ENCODE peak calls at places on chromosomes 5 and 9, in eight cellular contexts. E is stimulated activated CD4-positive, alpha-beta T cell treated with anti-CD3 and anti-CD28 coated beads, Interleukin-4, amount 100 ng/mL, for 1 hour; F is Daoy; A is retinal pigment epithelial cell; Q is T-helper 17 cell; P is PC-3; G is Right ventricle myocardium superior; W is SHP77 treated with DMSO at 0.1 percent for 48 hours. Z is an unnamed sample.

GRCh38 chr9:104905931-104906330 is 22.0 kb downstream of the ABCA1 start:
- DNase-seq in E (no peak), F (no peak), A (no peak), Q (no peak), P (no peak), G (no peak), W (no peak), Z (no peak)

GRCh38 chr9:3337515-3337914 is 188.3 kb downstream of the RFX3 start:
- DNase-seq in E (no peak), F (peak), A (no peak), Q (no peak), P (peak), G (peak), W (no peak), Z (peak)

GRCh38 chr5:34770486-34770885 is 68.5 kb upstream of the TTC23L start:
- DNase-seq in E (no peak), F (no peak), A (no peak), Q (no peak), P (no peak), G (no peak), W (no peak), Z (no peak)

GRCh38 chr9:2729721-2730120 is 12.4 kb downstream of the KCNV2 start:
- DNase-seq in E (no peak), F (no peak), A (no peak), Q (no peak), P (no peak), G (no peak), W (no peak), Z (no peak)

GRCh38 chr5:63401434-63402046 is 560.7 kb downstream of the HTR1A start:
- DNase-seq in E (peak), F (peak), A (peak), Q (no peak), P (peak), G (peak), W (peak), Z (peak)

GRCh38 chr9:35501941-35502340 is 12.0 kb downstream of the RUSC2 start:
- DNase-seq in E (no peak), F (no peak), A (peak), Q (no peak), P (no peak), G (no peak), W (no peak), Z (no peak)

GRCh38 chr5:171601266-171601881 is 181.9 kb downstream of the FGF18 start:
- DNase-seq in E (no peak), F (no peak), A (no peak), Q (no peak), P (no peak), G (no peak), W (no peak), Z (no peak)

GRCh38 chr5:157468293-157468965 is 8.4 kb downstream of the NIPAL4 start:
- DNase-seq in E (no peak), F (no peak), A (no peak), Q (no peak), P (no peak), G (no peak), W (no peak), Z (no peak)

GRCh38 chr9:131645078-131645776 is 94.6 kb downstream of the RAPGEF1 start:
- DNase-seq in E (no peak), F (no peak), A (no peak), Q (no peak), P (no peak), G (no peak), W (no peak), Z (no peak)

GRCh38 chr5:91189480-91190332 is 193.4 kb downstream of the ARRDC3 start:
- DNase-seq in E (no peak), F (peak), A (no peak), Q (no peak), P (peak), G (peak), W (no peak), Z (no peak)

GRCh38 chr5:147481376-147481775 is 28.5 kb downstream of the DPYSL3 start:
- DNase-seq in E (no peak), F (peak), A (no peak), Q (no peak), P (no peak), G (no peak), W (no peak), Z (no peak)

GRCh38 chr9:135184661-135185459 is 97.4 kb downstream of the OLFM1 start:
- DNase-seq in E (no peak), F (no peak), A (no peak), Q (no peak), P (no peak), G (no peak), W (no peak), Z (no peak)

GRCh38 chr9:108052431-108053080 is 563.0 kb upstream of the KLF4 start:
- DNase-seq in E (no peak), F (no peak), A (no peak), Q (no peak), P (no peak), G (no peak), W (no peak), Z (no peak)

GRCh38 chr9:104907278-104907951 is 20.5 kb downstream of the ABCA1 start:
- DNase-seq in E (no peak), F (peak), A (peak), Q (no peak), P (peak), G (peak), W (no peak), Z (no peak)

GRCh38 chr9:121312169-121312568 is 44.2 kb downstream of the GSN start:
- DNase-seq in E (no peak), F (no peak), A (no peak), Q (no peak), P (no peak), G (peak), W (no peak), Z (no peak)

GRCh38 chr9:95649801-95650213 is 133.0 kb upstream of the PTCH1 start:
- DNase-seq in E (no peak), F (peak), A (no peak), Q (no peak), P (no peak), G (no peak), W (no peak), Z (no peak)

GRCh38 chr9:76926324-76926731 is 20.4 kb upstream of the PRUNE2 start:
- DNase-seq in E (no peak), F (peak), A (no peak), Q (no peak), P (peak), G (no peak), W (no peak), Z (no peak)

GRCh38 chr9:135590486-135591079 is 29.0 kb downstream of the PAEP start:
- DNase-seq in E (no peak), F (no peak), A (no peak), Q (no peak), P (no peak), G (no peak), W (no peak), Z (no peak)

GRCh38 chr9:119963258-119963797 is 594.1 kb upstream of the BRINP1 start:
- DNase-seq in E (no peak), F (peak), A (peak), Q (no peak), P (no peak), G (no peak), W (no peak), Z (peak)

GRCh38 chr9:127463891-127464290 is 12.6 kb downstream of the LRSAM1 start:
- DNase-seq in E (no peak), F (no peak), A (no peak), Q (no peak), P (no peak), G (peak), W (no peak), Z (no peak)

GRCh38 chr9:96136992-96137665 is 164.8 kb downstream of the HSD17B3 start:
- DNase-seq in E (no peak), F (peak), A (no peak), Q (no peak), P (no peak), G (peak), W (no peak), Z (no peak)

GRCh38 chr5:175457466-175457865 is 13.5 kb upstream of the DRD1 start:
- DNase-seq in E (no peak), F (peak), A (no peak), Q (no peak), P (peak), G (no peak), W (no peak), Z (no peak)

GRCh38 chr5:10753178-10753577 is 7.9 kb downstream of the DAP start:
- DNase-seq in E (no peak), F (no peak), A (no peak), Q (no peak), P (no peak), G (no peak), W (no peak), Z (no peak)

GRCh38 chr5:172173771-172174170 is 14.3 kb downstream of the STK10 start:
- DNase-seq in E (peak), F (peak), A (no peak), Q (no peak), P (peak), G (peak), W (no peak), Z (no peak)

GRCh38 chr5:56155992-56156584 is 77.0 kb downstream of the ANKRD55 start:
- DNase-seq in E (no peak), F (no peak), A (no peak), Q (no peak), P (no peak), G (peak), W (no peak), Z (no peak)

GRCh38 chr5:180869587-180869986 is 8.5 kb upstream of the ZFP62 start:
- DNase-seq in E (no peak), F (no peak), A (no peak), Q (no peak), P (peak), G (no peak), W (no peak), Z (no peak)

GRCh38 chr5:158725223-158725825 is 374.4 kb downstream of the EBF1 start:
- DNase-seq in E (no peak), F (no peak), A (no peak), Q (no peak), P (peak), G (no peak), W (no peak), Z (no peak)

GRCh38 chr5:72109051-72109411 is 1.8 kb downstream of the MAP1B start:
- DNase-seq in E (no peak), F (no peak), A (no peak), Q (no peak), P (no peak), G (no peak), W (no peak), Z (no peak)

GRCh38 chr5:23084815-23085214 is 231.7 kb upstream of the CDH12 start:
- DNase-seq in E (no peak), F (no peak), A (no peak), Q (no peak), P (no peak), G (no peak), W (peak), Z (no peak)

GRCh38 chr5:103393131-103393754 is 134.7 kb downstream of the MACIR start:
- DNase-seq in E (no peak), F (no peak), A (no peak), Q (no peak), P (peak), G (no peak), W (no peak), Z (no peak)

GRCh38 chr5:59174248-59174844 is 591.5 kb downstream of the RAB3C start:
- DNase-seq in E (no peak), F (peak), A (peak), Q (no peak), P (peak), G (no peak), W (peak), Z (peak)

GRCh38 chr9:127903557-127904475 is 4.4 kb upstream of the ST6GALNAC6 start:
- DNase-seq in E (peak), F (peak), A (no peak), Q (no peak), P (no peak), G (peak), W (no peak), Z (no peak)